ENCODE peak calls at places on chromosomes 2 and 18, in five cellular contexts. S is CD8-positive, alpha-beta T cell; K is adrenal gland; F is psoas muscle; T is PC-3. B is an unnamed sample.

GRCh38 chr2:152820048-152820447 is 101.6 kb downstream of the ARL6IP6 start:
- DNase-seq in T (no peak), K (no peak), S (no peak), F (no peak), B (no peak)

GRCh38 chr2:128901572-128902391 is 583.1 kb upstream of the HS6ST1 start:
- DNase-seq in S (no peak), T (no peak), F (no peak), K (no peak), B (no peak)

GRCh38 chr2:16664052-16664731 is 1.4 kb downstream of the CYRIA start:
- DNase-seq in F (peak; percentile 53), K (peak; percentile 59), T (no peak), S (no peak), B (peak; percentile 37)

GRCh38 chr18:78804206-78805030 is 175.2 kb upstream of the SALL3 start:
- DNase-seq in S (no peak), T (no peak), F (no peak), K (no peak), B (no peak)

GRCh38 chr18:1018211-1018651 is 113.6 kb downstream of the ADCYAP1 start:
- DNase-seq in F (no peak), K (no peak), S (no peak), T (no peak), B (no peak)

GRCh38 chr2:85430780-85431601 is 12.5 kb downstream of the SH2D6 start:
- DNase-seq in S (no peak), T (no peak), F (no peak), K (no peak), B (no peak)

GRCh38 chr2:120818441-120818920 is 82.8 kb downstream of the GLI2 start:
- DNase-seq in T (peak; percentile 64), S (no peak), F (peak; percentile 46), K (peak; percentile 84), B (peak; percentile 72)

GRCh38 chr2:218733615-218734021 is 23.0 kb downstream of the TTLL4 start:
- DNase-seq in T (peak; percentile 49), K (peak; percentile 30), F (peak; percentile 21), S (no peak), B (no peak)

GRCh38 chr2:63047193-63047533 is 3.5 kb upstream of the OTX1 start:
- DNase-seq in F (no peak), T (no peak), K (no peak), S (no peak), B (no peak)

GRCh38 chr2:6906165-6906751 is 11.0 kb upstream of the RNF144A start:
- DNase-seq in F (no peak), S (no peak), T (no peak), K (no peak), B (no peak)

DNA sequence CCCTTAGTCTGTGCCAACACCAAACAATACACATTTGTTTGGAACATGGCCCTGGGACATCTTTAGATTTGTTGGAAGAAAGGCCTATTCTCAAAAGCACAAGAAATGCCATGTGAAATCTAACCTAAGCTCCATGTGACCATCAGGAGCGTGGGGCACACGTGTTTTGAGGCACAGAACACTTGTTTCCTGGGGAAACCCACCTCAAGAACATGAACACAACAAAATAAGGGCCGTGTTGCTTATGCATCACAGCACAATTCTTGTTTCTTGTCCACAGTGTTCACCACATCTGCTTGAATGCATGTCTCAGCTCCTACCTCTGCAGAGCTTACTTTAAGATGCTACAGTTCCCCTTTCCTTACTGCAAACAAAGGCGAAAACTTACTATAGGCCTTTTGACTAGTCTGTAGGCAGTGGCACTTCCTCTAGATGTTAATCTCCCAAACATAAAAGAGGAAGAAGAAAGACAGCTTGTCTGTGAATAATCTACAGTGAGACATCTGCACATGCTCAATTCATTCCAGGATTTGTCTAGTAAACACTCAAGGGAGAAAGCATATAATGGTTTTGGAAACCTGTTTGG is 165.0 kb downstream of the ANKRD44 start:
- DNase-seq in T (peak; percentile 62), F (no peak), K (no peak), S (no peak), B (no peak)
- H3K4me1 ChIP-seq in T (peaks cover 13% of the 10 kb centered on the region), F (no peaks in the 10 kb centered on the region), K (peaks cover 16% of the 10 kb centered on the region), S (peaks cover 77% of the 10 kb centered on the region), B (no peaks in the 10 kb centered on the region)

GRCh38 chr18:55420665-55420964 is 167.4 kb downstream of the TCF4 start:
- DNase-seq in K (no peak), T (no peak), S (no peak), F (no peak), B (no peak)

GRCh38 chr18:55420977-55421611 is 166.9 kb downstream of the TCF4 start:
- DNase-seq in T (no peak), S (no peak), K (no peak), F (no peak), B (no peak)

GRCh38 chr18:55418439-55418838 is 169.6 kb downstream of the TCF4 start:
- DNase-seq in K (no peak), F (no peak), T (no peak), S (no peak), B (no peak)

GRCh38 chr18:55419939-55420664 is 167.9 kb downstream of the TCF4 start:
- DNase-seq in K (no peak), S (no peak), T (no peak), F (no peak), B (no peak)

DNA sequence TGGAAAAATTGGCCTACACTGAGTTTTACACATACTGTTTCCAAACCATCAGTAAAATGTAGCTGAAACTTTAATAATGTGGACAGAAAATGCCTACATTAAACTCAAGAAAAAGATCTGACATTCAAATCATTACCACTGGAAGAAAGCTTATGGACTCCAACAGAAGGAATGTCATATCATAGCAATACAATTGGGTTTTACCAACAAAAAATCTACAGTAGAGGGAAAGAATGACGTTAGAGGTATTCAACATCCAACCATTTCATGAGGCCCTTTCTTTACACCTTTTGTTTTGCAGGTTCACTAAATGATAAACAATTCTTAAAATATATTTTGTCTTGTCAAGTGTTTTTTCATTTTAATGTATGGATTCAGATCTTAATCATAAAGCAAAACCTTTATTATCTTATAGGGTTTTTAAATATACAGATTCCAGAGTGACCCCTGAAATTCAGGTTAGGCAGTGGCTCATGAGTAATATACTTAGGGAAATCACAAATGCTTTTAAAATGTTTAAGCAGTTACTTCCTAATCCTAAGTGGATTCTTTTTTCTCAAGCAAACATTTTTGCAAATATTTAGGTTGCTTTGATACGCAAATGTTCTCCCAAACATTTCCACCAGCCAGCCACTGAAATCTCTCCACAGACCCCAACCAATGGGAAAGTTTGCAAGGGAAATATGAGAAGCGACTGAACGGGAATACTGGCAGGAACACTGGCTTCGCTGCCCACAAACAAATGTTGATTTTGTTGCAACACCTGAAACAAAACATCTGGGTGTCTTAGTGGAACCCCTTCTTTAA is 168.7 kb downstream of the TCF4 start:
- DNase-seq in F (no peak), K (no peak), S (no peak), T (no peak), B (no peak)
- H3K4me1 ChIP-seq in F (peaks cover 50% of the 10 kb centered on the region), K (no peaks in the 10 kb centered on the region), S (no peaks in the 10 kb centered on the region), T (no peaks in the 10 kb centered on the region), B (peaks cover 7% of the 10 kb centered on the region)

GRCh38 chr2:217228732-217229131 is 368.9 kb upstream of the TNP1 start:
- DNase-seq in F (no peak), S (no peak), K (no peak), T (peak; percentile 38), B (no peak)

GRCh38 chr2:217231212-217231611 is 371.3 kb upstream of the TNP1 start:
- DNase-seq in K (no peak), S (no peak), T (no peak), F (no peak), B (no peak)

GRCh38 chr2:217225596-217225995 is 365.7 kb upstream of the TNP1 start:
- DNase-seq in T (no peak), F (no peak), K (no peak), S (no peak), B (no peak)

GRCh38 chr2:217231724-217232123 is 371.9 kb upstream of the TNP1 start:
- DNase-seq in F (no peak), S (no peak), T (no peak), K (no peak), B (no peak)

DNA sequence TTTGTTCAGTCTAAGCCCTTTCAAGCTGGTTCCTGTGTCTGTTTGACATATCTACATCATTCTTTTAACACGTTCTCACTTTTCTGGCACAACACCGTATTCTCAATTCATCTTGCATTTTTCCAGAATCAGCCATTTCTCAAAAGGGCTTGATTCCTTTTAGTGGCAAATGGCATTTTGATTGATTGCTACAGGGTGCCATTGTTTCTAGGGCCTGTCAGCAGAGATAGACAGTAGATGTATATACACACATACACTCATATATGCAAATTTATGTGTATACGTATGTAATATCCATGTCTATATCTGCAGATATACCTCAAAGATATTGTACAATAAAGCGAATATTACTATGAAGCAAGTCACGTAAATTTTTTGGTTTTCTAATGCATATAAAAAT is 367.9 kb upstream of the TNP1 start:
- DNase-seq in F (no peak), S (no peak), T (no peak), K (no peak), B (no peak)
- H3K4me1 ChIP-seq in F (peaks cover 9% of the 10 kb centered on the region), S (no peaks in the 10 kb centered on the region), T (peaks cover 24% of the 10 kb centered on the region), K (no peaks in the 10 kb centered on the region), B (no peaks in the 10 kb centered on the region)

DNA sequence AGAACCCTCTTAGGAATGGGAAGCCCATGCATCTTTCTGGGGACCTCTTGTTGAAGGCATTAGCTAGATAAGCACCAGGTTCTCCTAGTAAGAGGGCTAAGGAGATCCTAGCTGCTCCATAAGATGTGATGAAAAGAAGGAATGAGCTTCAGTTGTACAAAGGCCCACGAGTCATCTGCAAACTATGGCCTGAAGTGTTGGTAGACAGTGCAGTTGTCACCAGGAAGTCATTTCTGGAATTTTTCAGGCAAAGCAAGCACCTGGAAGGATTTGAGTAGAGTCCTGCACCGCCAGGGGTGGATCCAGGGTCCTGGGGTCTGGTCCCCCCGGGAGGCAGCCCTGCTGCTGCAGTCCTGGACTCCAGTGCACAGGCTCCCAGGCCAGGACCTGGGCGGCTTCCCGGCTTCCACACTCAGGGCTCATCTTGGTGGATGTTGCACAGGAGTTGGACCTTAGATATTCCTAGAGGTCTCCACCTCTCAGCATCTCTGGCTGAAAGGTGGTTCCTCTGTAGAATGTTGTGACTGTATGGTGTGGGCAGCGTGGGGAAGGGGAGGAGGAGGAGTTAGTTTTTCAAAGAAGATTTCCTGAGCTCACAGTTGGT is 85.3 kb downstream of the LDLRAD4 start:
- DNase-seq in T (no peak), F (no peak), K (no peak), S (no peak), B (no peak)
- H3K4me1 ChIP-seq in T (no peaks in the 10 kb centered on the region), F (peaks cover 26% of the 10 kb centered on the region), K (no peaks in the 10 kb centered on the region), S (peaks cover 32% of the 10 kb centered on the region), B (peaks cover 10% of the 10 kb centered on the region)

DNA sequence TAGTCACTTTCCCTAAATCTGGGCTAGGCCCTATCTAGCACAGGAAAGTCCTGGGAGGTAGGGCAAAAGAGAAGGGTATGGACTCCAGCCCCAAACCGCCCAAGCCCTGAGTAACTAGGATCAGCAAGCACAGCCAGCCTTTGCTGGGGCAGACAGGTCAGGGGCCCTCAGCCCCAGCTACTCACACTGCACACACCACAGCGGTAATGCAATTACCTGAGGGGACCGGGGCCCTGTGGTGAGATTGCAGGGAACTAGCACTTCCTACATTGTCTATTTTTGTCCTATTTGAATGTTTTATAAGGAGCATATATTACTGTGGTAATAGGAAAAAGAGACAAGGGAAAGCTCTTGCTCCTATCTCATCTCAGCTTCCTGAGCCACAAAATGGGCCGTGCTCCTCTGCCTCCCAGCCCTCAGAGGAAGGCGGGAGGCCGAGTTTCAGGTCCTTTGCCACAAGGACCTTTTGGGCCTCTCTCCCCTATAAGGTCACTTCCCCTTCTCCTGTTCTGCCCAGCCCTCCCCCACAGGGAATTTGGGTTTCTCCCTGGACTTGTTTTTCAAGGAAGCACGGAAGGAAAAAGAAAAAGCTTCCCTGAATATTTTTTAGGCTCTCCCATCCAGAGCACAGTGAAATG is 20.5 kb downstream of the RAB11FIP5 start:
- DNase-seq in K (no peak), T (no peak), F (no peak), S (no peak), B (no peak)
- H3K4me1 ChIP-seq in K (no peaks in the 10 kb centered on the region), T (peaks cover 16% of the 10 kb centered on the region), F (peaks cover 13% of the 10 kb centered on the region), S (no peaks in the 10 kb centered on the region), B (no peaks in the 10 kb centered on the region)

GRCh38 chr2:65393743-65394422 is 38.5 kb downstream of the SPRED2 start:
- DNase-seq in T (no peak), S (no peak), K (no peak), F (no peak), B (no peak)
- H3K4me1 ChIP-seq in T (peaks cover 47% of the 10 kb centered on the region), S (no peaks in the 10 kb centered on the region), K (peaks cover 8% of the 10 kb centered on the region), F (peaks cover 16% of the 10 kb centered on the region), B (peaks cover 19% of the 10 kb centered on the region)

B was measured in pancreas.